ENCODE peak calls at places on chromosome 14, in nine cellular contexts. Z is HCT116, G is neural progenitor cell, Q is fibroblast of lung, K is endodermal cell, N is osteoblast, L is ovary, J is colonic mucosa, C is stomach. U is an unnamed sample.

GRCh38 chr14:38078393-38078792 is 129.3 kb upstream of the SSTR1 start:
- DNase-seq in C (peak; percentile 30), Q (no peak), J (no peak), Z (no peak), N (no peak), L (no peak), G (no peak), K (no peak), U (no peak)

GRCh38 chr14:80404413-80404812 is 193.1 kb upstream of the DIO2 start:
- DNase-seq in Z (no peak), Q (no peak), C (no peak), G (no peak), L (no peak), K (peak; percentile 59), N (no peak), J (no peak), U (no peak)

GRCh38 chr14:55540847-55541773 is 38.9 kb upstream of the KTN1 start:
- DNase-seq in Q (peak; percentile 38), N (no peak), Z (no peak), L (no peak), K (no peak), C (no peak), G (no peak), J (no peak), U (no peak)

GRCh38 chr14:53193193-53193592 is 40.1 kb upstream of the DDHD1 start:
- DNase-seq in Q (peak; percentile 79), G (no peak), J (no peak), N (no peak), L (no peak), Z (no peak), C (no peak), K (no peak), U (no peak)

GRCh38 chr14:70789361-70789760 is 20.0 kb downstream of the MAP3K9 start:
- DNase-seq in Q (peak; percentile 78), J (no peak), K (no peak), Z (no peak), G (no peak), C (no peak), N (no peak), L (peak; percentile 63), U (no peak)

GRCh38 chr14:97444248-97444647 is 647.1 kb downstream of the VRK1 start:
- DNase-seq in L (no peak), N (no peak), Z (no peak), C (no peak), K (no peak), Q (no peak), G (no peak), J (no peak), U (no peak)

GRCh38 chr14:22561661-22562579 is 27.1 kb downstream of the DAD1 start:
- DNase-seq in C (no peak), J (no peak), G (no peak), Q (no peak), L (no peak), K (no peak), Z (no peak), N (no peak), U (no peak)

GRCh38 chr14:78324353-78324752 is 154.2 kb downstream of the NRXN3 start:
- DNase-seq in Z (no peak), N (no peak), C (no peak), Q (no peak), L (no peak), K (no peak), J (no peak), G (no peak), U (no peak)

GRCh38 chr14:97149775-97150174 is 352.6 kb downstream of the VRK1 start:
- DNase-seq in C (no peak), L (no peak), J (no peak), G (no peak), Z (no peak), N (no peak), K (no peak), Q (no peak), U (no peak)

GRCh38 chr14:54790092-54790491 is 112.5 kb downstream of the GCH1 start:
- DNase-seq in L (no peak), N (no peak), C (no peak), G (no peak), Q (no peak), J (no peak), Z (no peak), K (no peak), U (no peak)

GRCh38 chr14:55332654-55333570 is 61.7 kb downstream of the FBXO34 start:
- DNase-seq in L (no peak), Z (no peak), J (no peak), Q (peak; percentile 33), G (no peak), N (no peak), C (no peak), K (no peak), U (no peak)

GRCh38 chr14:53306267-53306721 is 153.2 kb upstream of the DDHD1 start:
- DNase-seq in C (peak; percentile 34), K (peak; percentile 77), J (peak; percentile 33), N (peak; percentile 22), Z (peak; percentile 28), Q (peak; percentile 88), G (peak; percentile 71), L (peak; percentile 68), U (peak; percentile 30)

GRCh38 chr14:50303744-50304471 is 8.1 kb downstream of the L2HGDH start:
- DNase-seq in G (no peak), N (no peak), K (no peak), L (no peak), Q (peak; percentile 61), Z (no peak), C (peak; percentile 73), J (no peak), U (no peak)

GRCh38 chr14:68476212-68476964 is 316.5 kb downstream of the ZFP36L1 start:
- DNase-seq in Q (peak; percentile 96), J (no peak), C (no peak), L (peak; percentile 61), N (no peak), Z (no peak), K (no peak), G (peak; percentile 59), U (peak; percentile 39)

GRCh38 chr14:97709552-97709951 is 912.4 kb downstream of the VRK1 start:
- DNase-seq in Z (no peak), C (no peak), K (no peak), Q (no peak), G (no peak), L (no peak), N (no peak), J (no peak), U (peak; percentile 24)

GRCh38 chr14:61264699-61265098 is 16.4 kb downstream of the TMEM30B start:
- DNase-seq in Z (no peak), C (no peak), K (no peak), L (no peak), J (no peak), N (no peak), G (no peak), Q (no peak), U (no peak)

GRCh38 chr14:61258985-61259384 is 22.2 kb downstream of the TMEM30B start:
- DNase-seq in J (no peak), L (no peak), Q (peak; percentile 46), G (no peak), K (no peak), Z (no peak), C (no peak), N (no peak), U (no peak)

GRCh38 chr14:61264022-61264571 is 17.0 kb downstream of the TMEM30B start:
- DNase-seq in C (no peak), N (no peak), J (no peak), G (no peak), Q (no peak), L (no peak), Z (no peak), K (no peak), U (no peak)

GRCh38 chr14:61260939-61261776 is 20.0 kb downstream of the TMEM30B start:
- DNase-seq in C (no peak), G (no peak), Q (peak; percentile 82), K (peak; percentile 52), L (no peak), N (no peak), J (no peak), Z (peak; percentile 65), U (no peak)

DNA sequence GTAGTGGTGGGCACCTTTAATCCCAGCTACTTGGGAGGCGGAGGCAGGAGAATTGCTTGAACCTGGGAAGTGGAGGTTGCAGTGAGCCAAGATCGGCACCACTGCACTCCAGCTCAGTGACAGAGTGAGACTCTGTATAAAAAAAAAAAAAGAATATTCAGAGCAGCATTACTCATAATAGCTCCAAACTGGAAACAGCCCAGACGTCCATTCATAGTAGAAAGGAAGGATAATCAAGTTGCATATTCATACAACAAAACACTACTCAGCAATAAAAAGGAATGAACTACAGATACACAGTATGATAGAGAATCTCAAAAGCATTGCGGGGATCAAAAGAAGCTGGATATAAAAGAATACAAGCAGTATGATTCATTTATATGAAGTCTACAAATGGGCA is 19.1 kb downstream of the TMEM30B start:
- DNase-seq in C (no peak), L (no peak), K (no peak), Q (peak; percentile 37), G (no peak), J (no peak), Z (no peak), N (no peak), U (no peak)
- H3K4me1 ChIP-seq in C (no peaks in the 10 kb centered on the region), L (peaks cover 6% of the 10 kb centered on the region), K (peaks cover 3% of the 10 kb centered on the region), Q (no peaks in the 10 kb centered on the region), G (peaks cover 17% of the 10 kb centered on the region), J (no peaks in the 10 kb centered on the region), Z (peaks cover 10% of the 10 kb centered on the region), N (peaks cover 27% of the 10 kb centered on the region), U (no peaks in the 10 kb centered on the region)

GRCh38 chr14:95320076-95320895 is 578 bp upstream of the CLMN start:
- DNase-seq in G (no peak), Q (no peak), Z (no peak), K (peak; percentile 79), C (no peak), L (peak; percentile 40), N (peak; percentile 86), J (no peak), U (peak; percentile 48)
- TF ChIP-seq CTCF in G (no peak), Q (no peak), Z (no peak), K (no peak), C (no peak), L (no peak), N (no peak), J (no peak), U (no peak)

DNA sequence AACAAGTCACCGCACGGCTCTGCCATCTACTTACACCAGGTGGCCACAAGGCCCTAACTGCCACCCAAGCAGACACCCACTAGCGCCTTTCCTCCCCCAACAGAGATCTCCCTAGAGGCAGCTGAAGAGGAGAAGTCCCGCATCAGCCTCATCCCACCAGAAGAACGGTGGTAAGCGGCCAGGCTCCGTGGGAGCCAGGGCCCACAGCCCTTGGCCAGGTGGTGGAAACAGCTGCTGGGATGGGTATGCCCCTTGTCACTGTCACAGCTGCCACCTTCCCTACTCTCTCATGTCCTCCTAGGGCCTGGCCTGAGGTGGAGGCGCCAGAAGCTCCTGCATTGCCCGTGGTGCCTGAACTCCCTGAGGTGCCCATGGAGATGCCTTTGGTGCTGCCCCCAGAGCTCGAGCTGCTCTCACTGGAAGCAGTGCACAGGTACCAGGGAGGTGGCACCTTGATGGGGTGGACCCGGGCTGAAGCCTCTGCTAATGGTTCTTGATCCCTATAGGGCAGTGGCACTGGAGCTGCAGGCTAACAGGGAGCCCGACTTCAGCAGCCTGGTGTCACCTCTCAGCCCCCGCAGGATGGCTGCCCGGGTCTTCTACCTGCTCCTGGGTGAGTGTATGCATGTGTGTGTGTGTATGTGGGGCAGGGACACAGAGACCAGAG is 7.5 kb downstream of the REC8 start:
- DNase-seq in Q (no peak), J (no peak), Z (no peak), G (no peak), L (no peak), K (no peak), N (peak; percentile 19), C (no peak), U (no peak)
- H3K36me3 ChIP-seq in Q (peaks cover 38% of the 10 kb centered on the region), J (no peaks in the 10 kb centered on the region), Z (peaks cover 25% of the 10 kb centered on the region), G (no peaks in the 10 kb centered on the region), L (no peaks in the 10 kb centered on the region), K (peaks cover 51% of the 10 kb centered on the region), N (peaks cover 64% of the 10 kb centered on the region), C (peaks cover 100% of the 10 kb centered on the region), U (no peaks in the 10 kb centered on the region)

GRCh38 chr14:91389173-91389572 is 28.4 kb downstream of the CCDC88C start:
- DNase-seq in G (no peak), J (no peak), Z (no peak), N (no peak), K (no peak), Q (no peak), L (no peak), C (no peak), U (no peak)
- H3K4me1 ChIP-seq in G (peaks cover 37% of the 10 kb centered on the region), J (peaks cover 4% of the 10 kb centered on the region), Z (no peaks in the 10 kb centered on the region), N (no peaks in the 10 kb centered on the region), K (peaks cover 18% of the 10 kb centered on the region), Q (no peaks in the 10 kb centered on the region), L (no peaks in the 10 kb centered on the region), C (peaks cover 30% of the 10 kb centered on the region), U (peaks cover 26% of the 10 kb centered on the region)

U was measured in mucosa of descending colon.